ENCODE peak calls at places on chromosomes 16 and 17, in ten cellular contexts. A is adipocyte; P is kidney; T is HFF-Myc; M is AG10803; O is pancreas; I is cardiac fibroblast; Z is stomach; B is astrocyte of the cerebellum; Q is naive thymus-derived CD4-positive, alpha-beta T cell. F is an unnamed sample.

GRCh38 chr16:85641776-85642176 is 28.7 kb downstream of the GSE1 start:
- DNase-seq in A (no peak), P (peak), T (no peak), M (peak), O (peak), I (no peak), Z (peak), B (no peak), Q (no peak), F (no peak)

GRCh38 chr16:88374736-88375135 is 8.0 kb upstream of the ZNF469 start:
- DNase-seq in A (no peak), P (peak), T (no peak), M (no peak), O (peak), I (no peak), Z (no peak), B (no peak), Q (no peak), F (no peak)

GRCh38 chr17:74337834-74338500 is 11.9 kb downstream of the KIF19 start:
- DNase-seq in A (no peak), P (no peak), T (no peak), M (no peak), O (no peak), I (no peak), Z (no peak), B (no peak), Q (no peak), F (no peak)

GRCh38 chr17:7017827-7018200 is 5.0 kb upstream of the BCL6B start:
- DNase-seq in A (no peak), P (peak), T (no peak), M (no peak), O (no peak), I (no peak), Z (no peak), B (no peak), Q (peak), F (no peak)

GRCh38 chr17:79930786-79931516 is 91.7 kb upstream of the CBX4 start:
- DNase-seq in A (no peak), P (no peak), T (no peak), M (no peak), O (no peak), I (no peak), Z (no peak), B (no peak), Q (no peak), F (no peak)

GRCh38 chr17:71068351-71068750 is 899.0 kb downstream of the KCNJ2 start:
- DNase-seq in A (no peak), P (no peak), T (no peak), M (no peak), O (no peak), I (peak), Z (no peak), B (no peak), Q (no peak), F (no peak)

GRCh38 chr17:19398301-19399181 is 11.6 kb upstream of the MFAP4 start:
- DNase-seq in A (peak), P (peak), T (no peak), M (peak), O (no peak), I (peak), Z (peak), B (no peak), Q (no peak), F (no peak)

GRCh38 chr16:31344712-31345111 is 10.3 kb upstream of the ITGAX start:
- DNase-seq in A (no peak), P (peak), T (no peak), M (no peak), O (no peak), I (no peak), Z (no peak), B (no peak), Q (peak), F (no peak)

GRCh38 chr17:33688771-33689170 is 395.7 kb upstream of the ASIC2 start:
- DNase-seq in A (no peak), P (no peak), T (no peak), M (no peak), O (no peak), I (no peak), Z (no peak), B (no peak), Q (no peak), F (no peak)

GRCh38 chr16:4303973-4304372 is 11.9 kb upstream of the GLIS2 start:
- DNase-seq in A (no peak), P (no peak), T (no peak), M (no peak), O (no peak), I (no peak), Z (no peak), B (no peak), Q (no peak), F (no peak)

GRCh38 chr16:19488213-19488640 is 33.7 kb downstream of the GDE1 start:
- DNase-seq in A (no peak), P (no peak), T (no peak), M (no peak), O (no peak), I (no peak), Z (peak), B (no peak), Q (no peak), F (no peak)

GRCh38 chr16:47905771-47906170 is 250.0 kb downstream of the ABCC12 start:
- DNase-seq in A (peak), P (no peak), T (no peak), M (peak), O (no peak), I (peak), Z (no peak), B (no peak), Q (no peak), F (no peak)

GRCh38 chr17:34485999-34486398 is 93.4 kb upstream of the TMEM132E start:
- DNase-seq in A (no peak), P (no peak), T (no peak), M (no peak), O (no peak), I (no peak), Z (no peak), B (no peak), Q (no peak), F (no peak)

GRCh38 chr16:84597518-84598390 is 20.1 kb downstream of the COTL1 start:
- DNase-seq in A (no peak), P (no peak), T (no peak), M (no peak), O (no peak), I (no peak), Z (no peak), B (no peak), Q (peak), F (peak)

GRCh38 chr16:84598391-84598750 is 19.5 kb downstream of the COTL1 start:
- DNase-seq in A (no peak), P (no peak), T (no peak), M (no peak), O (no peak), I (no peak), Z (no peak), B (no peak), Q (no peak), F (peak)

GRCh38 chr16:84596161-84596560 is 21.7 kb downstream of the COTL1 start:
- DNase-seq in A (no peak), P (no peak), T (no peak), M (no peak), O (no peak), I (no peak), Z (no peak), B (no peak), Q (no peak), F (no peak)

GRCh38 chr16:84595052-84595481 is 22.8 kb downstream of the COTL1 start:
- DNase-seq in A (no peak), P (no peak), T (no peak), M (no peak), O (no peak), I (no peak), Z (peak), B (no peak), Q (no peak), F (peak)

DNA sequence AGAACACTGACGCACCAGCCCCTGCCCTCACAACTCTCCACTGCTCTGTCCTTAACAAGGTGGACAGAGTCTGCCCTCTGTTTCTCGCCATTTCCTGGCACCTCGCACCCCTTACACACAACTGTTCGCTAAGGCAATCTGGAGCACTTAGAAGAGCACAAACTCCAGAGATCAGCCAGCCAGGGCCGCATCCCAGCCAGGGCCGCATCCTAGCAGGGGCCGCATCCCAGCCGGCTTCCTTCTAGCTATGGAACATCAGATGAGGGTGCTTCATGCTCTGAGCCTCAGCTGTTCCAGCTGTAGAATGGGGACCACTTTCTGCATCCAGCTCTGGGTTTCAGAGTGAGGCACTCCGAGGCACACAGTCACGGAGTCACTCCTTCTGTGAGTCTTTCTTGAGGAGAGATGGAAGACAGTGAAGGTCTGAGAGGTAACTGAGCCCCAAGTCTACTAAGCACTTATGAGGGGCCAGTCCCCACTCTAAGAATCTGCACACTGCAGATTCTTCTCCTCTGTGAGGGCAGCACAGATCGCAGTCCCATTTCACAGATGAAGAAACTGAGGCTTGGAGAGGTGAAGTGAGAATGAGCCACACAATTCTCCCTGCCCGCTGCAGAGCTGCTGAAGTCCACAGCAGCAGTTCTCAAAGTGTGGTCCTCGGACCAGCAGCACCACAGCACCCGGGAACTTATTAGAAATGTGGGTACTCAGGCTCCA is 20.9 kb downstream of the COTL1 start:
- DNase-seq in A (no peak), P (no peak), T (no peak), M (no peak), O (no peak), I (no peak), Z (no peak), B (no peak), Q (no peak), F (no peak)
- H3K4me3 ChIP-seq in A (no peak), P (no peak), T (no peak), M (no peak), O (no peak), I (no peak), Z (no peak), B (no peak), Q (peak), F (peak)

DNA sequence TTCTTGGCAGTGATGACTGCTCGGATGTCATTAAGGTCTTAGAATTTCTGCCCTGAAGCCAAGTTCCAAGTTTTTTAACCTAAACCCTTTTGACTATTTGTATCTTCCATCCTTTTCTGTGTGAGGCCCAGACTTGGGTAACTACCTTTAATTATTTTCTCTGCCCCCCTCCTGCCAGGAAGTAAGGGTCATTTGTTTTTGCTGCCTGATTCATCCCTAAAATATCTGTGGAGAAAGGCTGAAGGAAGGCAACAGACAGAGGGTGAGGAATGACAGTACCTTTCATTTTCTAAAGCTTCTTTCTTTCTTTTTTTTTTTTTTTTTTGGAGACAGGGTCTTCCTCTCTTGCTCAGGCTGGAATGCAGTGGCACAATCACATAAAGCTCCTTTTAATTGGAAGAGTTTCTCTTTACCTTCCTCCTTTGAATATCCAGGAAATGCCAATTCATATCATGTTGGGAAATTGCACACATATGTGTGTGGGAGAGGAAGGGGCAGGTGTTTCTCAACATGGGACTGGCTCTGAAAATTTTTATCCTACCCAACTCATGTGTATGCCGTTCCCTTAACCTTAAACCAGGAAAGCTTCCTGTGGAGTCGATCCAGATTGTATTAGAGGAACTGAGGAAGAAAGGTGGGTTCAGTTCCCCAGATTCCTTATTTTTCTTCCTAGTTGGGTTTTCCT is 959 bp downstream of the VPS25 start:
- DNase-seq in A (peak), P (no peak), T (no peak), M (peak), O (no peak), I (peak), Z (no peak), B (no peak), Q (no peak), F (no peak)
- H3K4me3 ChIP-seq in A (peak), P (peak), T (peak), M (peak), O (peak), I (peak), Z (peak), B (peak), Q (peak), F (peak)

DNA sequence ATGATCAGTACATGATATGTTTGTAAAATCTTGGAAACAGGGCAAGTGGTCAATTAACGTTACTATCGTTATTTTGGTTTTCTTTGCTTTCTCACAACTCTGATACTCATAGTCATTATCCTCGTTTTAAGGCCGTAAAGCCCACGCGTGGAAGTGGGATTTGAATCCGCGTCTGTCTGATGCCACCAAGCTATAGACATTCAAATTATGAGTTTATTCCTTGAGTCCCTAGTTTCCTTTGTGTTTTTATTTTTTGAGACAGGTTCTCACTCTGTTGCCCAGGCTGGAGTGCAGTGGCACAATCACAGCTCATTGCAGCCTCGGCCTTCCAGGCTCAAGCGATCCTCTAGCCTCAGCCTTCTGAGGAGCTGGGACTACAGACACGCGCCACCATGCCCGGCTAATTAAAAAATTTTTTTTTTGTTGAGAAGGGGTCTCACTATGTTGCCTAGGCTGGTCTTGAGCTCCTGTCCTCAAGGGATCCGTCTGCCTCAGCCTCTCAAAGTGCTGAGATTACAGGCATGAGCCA is 1.0 kb downstream of the DCTN5 start:
- DNase-seq in A (no peak), P (no peak), T (no peak), M (no peak), O (no peak), I (peak), Z (no peak), B (no peak), Q (no peak), F (no peak)
- H3K4me3 ChIP-seq in A (peak), P (peak), T (peak), M (peak), O (peak), I (peak), Z (peak), B (peak), Q (peak), F (peak)

DNA sequence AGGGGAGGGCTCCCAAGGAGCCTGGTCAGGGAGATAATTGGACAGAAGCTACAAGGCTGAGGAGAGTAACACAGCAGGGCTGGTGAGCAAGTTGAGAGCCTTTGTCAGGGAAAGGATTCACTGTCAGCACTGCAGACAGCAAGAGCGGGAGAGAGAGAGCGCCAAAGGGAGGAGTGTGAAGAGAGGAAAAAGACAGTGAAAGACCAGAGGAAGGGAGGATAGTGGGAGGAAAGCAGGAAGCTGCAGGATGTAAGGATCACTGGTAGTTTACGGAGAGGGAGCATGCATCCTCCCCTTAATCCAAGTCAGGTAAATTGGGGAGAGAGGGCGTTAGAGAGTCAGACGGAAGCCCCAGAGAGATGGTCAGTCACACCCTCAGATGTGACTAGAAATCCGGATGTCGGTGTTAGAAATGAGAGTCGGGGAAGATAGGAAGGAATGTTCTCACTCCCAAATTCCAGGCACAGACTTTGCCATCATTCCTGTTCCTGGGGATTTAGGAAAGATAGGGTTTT is 13.8 kb upstream of the SPOP start:
- DNase-seq in A (no peak), P (no peak), T (no peak), M (no peak), O (no peak), I (peak), Z (no peak), B (no peak), Q (no peak), F (no peak)
- H3K4me3 ChIP-seq in A (no peak), P (no peak), T (no peak), M (no peak), O (no peak), I (no peak), Z (no peak), B (no peak), Q (no peak), F (no peak)

DNA sequence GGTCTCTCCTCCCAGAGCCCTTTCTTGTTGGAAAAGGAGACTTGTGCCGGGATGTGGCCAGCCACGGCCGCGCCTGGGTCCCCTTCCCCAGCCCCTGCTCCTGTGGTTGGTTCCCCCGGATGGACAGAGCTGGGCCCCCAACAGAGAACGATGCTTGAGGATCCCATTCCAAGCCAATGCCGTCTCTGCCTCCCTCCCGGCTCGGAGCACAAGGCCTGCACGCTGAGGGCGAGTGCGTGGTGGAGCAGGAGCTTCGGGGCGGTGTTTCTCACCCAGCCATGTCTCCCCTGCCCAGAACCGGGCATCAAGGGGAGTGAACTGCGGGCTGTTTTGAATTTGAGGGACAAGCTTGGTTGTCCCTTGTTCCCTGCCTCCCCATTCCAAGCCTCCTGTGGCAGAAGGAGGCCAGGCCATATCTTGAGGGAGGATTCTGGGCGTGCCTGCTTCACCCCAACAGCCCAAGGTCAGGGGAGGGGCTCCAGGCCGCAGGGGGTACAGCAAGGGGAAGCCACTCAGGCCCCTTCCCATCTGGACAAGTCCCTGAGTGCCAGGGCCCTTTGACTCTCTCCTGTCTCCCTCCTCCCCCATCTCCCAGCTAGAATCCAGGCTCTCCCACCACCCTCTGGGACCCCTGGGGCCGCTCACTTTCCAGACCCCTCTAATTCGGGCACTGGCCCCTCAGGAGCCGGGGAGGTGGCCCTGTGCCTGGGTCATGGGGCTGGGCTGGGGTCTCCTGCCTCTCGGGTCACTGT is 43.6 kb downstream of the SOCS3 start:
- DNase-seq in A (peak), P (no peak), T (no peak), M (no peak), O (no peak), I (no peak), Z (no peak), B (no peak), Q (no peak), F (no peak)
- H3K4me3 ChIP-seq in A (peak), P (no peak), T (peak), M (peak), O (no peak), I (peak), Z (no peak), B (no peak), Q (no peak), F (no peak)

DNA sequence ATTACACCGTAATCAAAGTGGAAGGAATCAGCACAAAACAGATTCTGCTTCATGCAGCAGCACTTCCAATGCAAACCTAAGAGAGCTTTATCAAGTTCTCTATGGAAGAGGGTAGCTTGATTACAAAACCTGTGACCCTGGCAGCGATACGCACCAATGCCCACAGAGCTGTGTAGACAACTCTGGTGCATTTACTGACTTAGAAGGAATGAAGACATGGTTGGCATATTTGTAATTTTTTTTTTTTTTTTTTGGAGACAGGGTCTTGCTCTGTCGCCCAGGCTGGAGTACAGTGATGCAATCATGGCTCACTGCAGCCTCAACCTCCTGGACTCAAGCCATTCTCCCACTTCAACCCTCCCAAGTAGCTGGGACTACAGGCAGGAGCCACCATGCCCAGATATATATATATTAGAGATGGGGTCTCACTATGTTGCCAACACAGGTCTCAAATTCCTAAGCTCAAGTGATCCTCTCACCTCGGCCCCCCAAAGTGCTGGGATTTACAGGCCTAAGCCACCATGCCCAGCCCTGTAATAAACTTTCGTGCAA is 49.4 kb downstream of the XPO6 start:
- DNase-seq in A (no peak), P (no peak), T (no peak), M (no peak), O (no peak), I (no peak), Z (no peak), B (no peak), Q (no peak), F (no peak)
- H3K4me3 ChIP-seq in A (no peak), P (no peak), T (no peak), M (no peak), O (no peak), I (no peak), Z (no peak), B (no peak), Q (no peak), F (no peak)

F was measured in OCI-LY7.